ENCODE peak calls at places on chromosome 9, in five cellular contexts. One of them, this sample, is unnamed.

GRCh38 chr9:130320697-130321080 is 55.1 kb downstream of the HMCN2 start:
- DNase-seq in tibial artery: no peak
- DNase-seq in naive thymus-derived CD8-positive, alpha-beta T cell: no peak
- DNase-seq in erythroblast: peak; percentile 86
- DNase-seq in caudate nucleus: no peak
- DNase-seq in this sample: no peak

GRCh38 chr9:16681659-16681990 is 188.8 kb downstream of the BNC2 start:
- DNase-seq in tibial artery: no peak
- DNase-seq in naive thymus-derived CD8-positive, alpha-beta T cell: no peak
- DNase-seq in erythroblast: no peak
- DNase-seq in caudate nucleus: no peak
- DNase-seq in this sample: no peak

GRCh38 chr9:120928720-120929389 is 2.3 kb upstream of the TRAF1 start:
- DNase-seq in tibial artery: peak; percentile 89
- DNase-seq in naive thymus-derived CD8-positive, alpha-beta T cell: peak; percentile 55
- DNase-seq in erythroblast: peak; percentile 54
- DNase-seq in caudate nucleus: peak; percentile 12
- DNase-seq in this sample: peak; percentile 67

GRCh38 chr9:84600739-84601138 is 68.8 kb upstream of the NTRK2 start:
- DNase-seq in tibial artery: no peak
- DNase-seq in naive thymus-derived CD8-positive, alpha-beta T cell: no peak
- DNase-seq in erythroblast: no peak
- DNase-seq in caudate nucleus: no peak
- DNase-seq in this sample: no peak

GRCh38 chr9:126694206-126695081 is 80.7 kb downstream of the LMX1B start:
- DNase-seq in tibial artery: no peak
- DNase-seq in naive thymus-derived CD8-positive, alpha-beta T cell: no peak
- DNase-seq in erythroblast: no peak
- DNase-seq in caudate nucleus: no peak
- DNase-seq in this sample: no peak

GRCh38 chr9:130330202-130330601 is 64.6 kb downstream of the HMCN2 start:
- DNase-seq in tibial artery: no peak
- DNase-seq in naive thymus-derived CD8-positive, alpha-beta T cell: no peak
- DNase-seq in erythroblast: no peak
- DNase-seq in caudate nucleus: no peak
- DNase-seq in this sample: no peak

GRCh38 chr9:137276757-137277328 is 683 bp upstream of the TOR4A start:
- DNase-seq in tibial artery: peak; percentile 86
- DNase-seq in naive thymus-derived CD8-positive, alpha-beta T cell: no peak
- DNase-seq in erythroblast: peak; percentile 66
- DNase-seq in caudate nucleus: no peak
- DNase-seq in this sample: no peak

GRCh38 chr9:99778308-99778707 is 43.4 kb upstream of the NR4A3 start:
- DNase-seq in tibial artery: no peak
- DNase-seq in naive thymus-derived CD8-positive, alpha-beta T cell: no peak
- DNase-seq in erythroblast: no peak
- DNase-seq in caudate nucleus: no peak
- DNase-seq in this sample: no peak

GRCh38 chr9:136837146-136837855 is 5.0 kb upstream of the AJM1 start:
- DNase-seq in tibial artery: no peak
- DNase-seq in naive thymus-derived CD8-positive, alpha-beta T cell: peak; percentile 1
- DNase-seq in erythroblast: no peak
- DNase-seq in caudate nucleus: no peak
- DNase-seq in this sample: no peak

GRCh38 chr9:134551657-134552348 is 89.8 kb upstream of the COL5A1 start:
- DNase-seq in tibial artery: peak; percentile 81
- DNase-seq in naive thymus-derived CD8-positive, alpha-beta T cell: no peak
- DNase-seq in erythroblast: no peak
- DNase-seq in caudate nucleus: no peak
- DNase-seq in this sample: peak; percentile 64

This sample was measured in posterior cingulate gyrus.